ENCODE peak calls at places on chromosomes 16 and 17, in five cellular contexts. Q is fibroblast of lung; X is GM12878; W is CD8-positive, alpha-beta T cell; R is psoas muscle. Z is an unnamed sample.

GRCh38 chr16:75250809-75251279 is 580 bp downstream of the BCAR1 start:
- DNase-seq in Q (no peak), X (no peak), W (no peak), R (peak; percentile 57), Z (no peak)

GRCh38 chr16:3878610-3879009 is 1.9 kb downstream of the CREBBP start:
- DNase-seq in Q (peak; percentile 37), X (no peak), W (no peak), R (no peak), Z (no peak)

GRCh38 chr17:35709874-35710273 is 21.6 kb upstream of the RASL10B start:
- DNase-seq in Q (no peak), X (no peak), W (no peak), R (no peak), Z (no peak)

GRCh38 chr16:5366126-5366525 is 268.5 kb upstream of the EEF2KMT start:
- DNase-seq in Q (no peak), X (no peak), W (no peak), R (no peak), Z (no peak)

GRCh38 chr17:9767432-9767991 is 23.9 kb downstream of the DHRS7C start:
- DNase-seq in Q (no peak), X (no peak), W (no peak), R (peak; percentile 26), Z (no peak)

GRCh38 chr16:5885521-5885920 is 787.9 kb upstream of the EEF2KMT start:
- DNase-seq in Q (peak; percentile 66), X (no peak), W (no peak), R (no peak), Z (no peak)

GRCh38 chr16:66945939-66946338 is 10.6 kb downstream of the CES2 start:
- DNase-seq in Q (no peak), X (no peak), W (no peak), R (no peak), Z (no peak)

GRCh38 chr17:6487243-6488007 is 43.2 kb downstream of the PIMREG start:
- DNase-seq in Q (no peak), X (no peak), W (no peak), R (no peak), Z (no peak)

GRCh38 chr17:17709815-17710321 is 28.6 kb downstream of the RAI1 start:
- DNase-seq in Q (no peak), X (no peak), W (no peak), R (no peak), Z (no peak)

GRCh38 chr17:60455378-60455777 is 33.1 kb downstream of the CHCT1 start:
- DNase-seq in Q (no peak), X (no peak), W (no peak), R (no peak), Z (no peak)

GRCh38 chr16:54048994-54049929 is 237.3 kb downstream of the IRX3 start:
- DNase-seq in Q (no peak), X (no peak), W (no peak), R (no peak), Z (no peak)

GRCh38 chr17:14197582-14197981 is 39.1 kb downstream of the CDRT15 start:
- DNase-seq in Q (no peak), X (no peak), W (no peak), R (no peak), Z (no peak)

GRCh38 chr17:81002409-81003361 is 11.0 kb downstream of the CHMP6 start:
- DNase-seq in Q (peak; percentile 61), X (no peak), W (no peak), R (peak; percentile 72), Z (no peak)

GRCh38 chr16:27445502-27446175 is 43.7 kb downstream of the IL21R start:
- DNase-seq in Q (no peak), X (no peak), W (no peak), R (no peak), Z (no peak)

GRCh38 chr16:68760671-68761275 is 23.7 kb downstream of the CDH1 start:
- DNase-seq in Q (peak; percentile 73), X (peak; percentile 95), W (no peak), R (no peak), Z (no peak)

GRCh38 chr17:17140590-17140980 is 65.5 kb downstream of the PLD6 start:
- DNase-seq in Q (peak; percentile 79), X (no peak), W (no peak), R (peak; percentile 5), Z (no peak)

GRCh38 chr17:7479389-7480192 is at the start of gene ZBTB4:
- DNase-seq in Q (peak; percentile 60), X (no peak), W (peak; percentile 58), R (peak; percentile 72), Z (no peak)

GRCh38 chr16:69055003-69055402 is 50.5 kb upstream of the HAS3 start:
- DNase-seq in Q (peak; percentile 63), X (no peak), W (no peak), R (no peak), Z (no peak)

GRCh38 chr17:265726-266125 is 84.3 kb upstream of the DOC2B start:
- DNase-seq in Q (no peak), X (no peak), W (no peak), R (no peak), Z (no peak)

GRCh38 chr17:3636908-3637373 is 381 bp downstream of the CTNS start:
- DNase-seq in Q (no peak), X (no peak), W (peak; percentile 5), R (no peak), Z (no peak)

GRCh38 chr16:72947379-72948237 is 100.3 kb downstream of the ZFHX3 start:
- DNase-seq in Q (peak; percentile 24), X (no peak), W (no peak), R (peak; percentile 60), Z (no peak)

GRCh38 chr17:4503283-4504005 is 4.8 kb downstream of the SPNS2 start:
- DNase-seq in Q (no peak), X (no peak), W (no peak), R (no peak), Z (no peak)

GRCh38 chr17:71601894-71602504 is 518.8 kb upstream of the SOX9 start:
- DNase-seq in Q (no peak), X (no peak), W (no peak), R (no peak), Z (no peak)

GRCh38 chr17:37361543-37361942 is 14.2 kb upstream of the C17orf78 start:
- DNase-seq in Q (no peak), X (no peak), W (no peak), R (no peak), Z (no peak)

GRCh38 chr17:57614742-57615141 is 130.4 kb downstream of the CCDC182 start:
- DNase-seq in Q (no peak), X (no peak), W (no peak), R (no peak), Z (no peak)
- H3K36me3 ChIP-seq in Q (no peaks in the 10 kb centered on the region), X (peaks cover 3% of the 10 kb centered on the region), W (peaks cover 2% of the 10 kb centered on the region), R (peaks cover 3% of the 10 kb centered on the region), Z (no peaks in the 10 kb centered on the region)

GRCh38 chr17:41925991-41926590 is 4.3 kb upstream of the ODAD4 start:
- DNase-seq in Q (no peak), X (no peak), W (no peak), R (no peak), Z (no peak)

GRCh38 chr17:41930009-41930832 is at the start of gene ODAD4:
- DNase-seq in Q (peak; percentile 98), X (peak; percentile 76), W (peak; percentile 93), R (peak; percentile 99), Z (peak; percentile 74)

GRCh38 chr17:41932821-41933389 is 2.5 kb downstream of the ODAD4 start:
- DNase-seq in Q (no peak), X (no peak), W (no peak), R (no peak), Z (no peak)

DNA sequence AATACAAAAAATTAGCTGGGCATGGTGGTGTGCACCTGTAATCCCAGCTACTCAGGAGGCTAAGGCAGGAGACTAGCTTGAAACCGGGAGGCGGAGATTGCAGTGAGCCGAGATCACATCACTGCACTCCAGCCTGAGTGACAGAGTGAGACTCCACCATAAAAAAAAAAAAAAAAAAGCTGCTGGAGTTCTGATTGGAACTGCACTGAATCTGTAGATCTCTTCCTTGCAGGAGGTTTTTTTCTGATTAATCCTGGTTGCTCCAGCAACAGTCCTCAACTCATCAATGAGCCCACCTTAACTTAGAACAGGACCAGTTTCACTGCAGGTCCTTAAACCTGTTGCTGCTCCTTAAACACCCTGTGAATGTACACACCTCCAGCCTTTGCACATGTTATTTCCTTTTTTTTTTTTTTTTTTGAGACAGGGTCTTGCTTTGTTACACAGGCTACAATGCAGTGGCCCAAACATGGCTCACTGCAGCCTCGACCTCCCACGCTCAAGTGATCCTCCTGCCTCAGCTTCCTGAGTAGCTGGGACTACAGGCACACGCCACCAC is 1.6 kb upstream of the ODAD4 start:
- DNase-seq in Q (no peak), X (no peak), W (no peak), R (no peak), Z (no peak)
- H3K4me3 ChIP-seq in Q (no peak overlapping the region), X (peak overlapping the region; percentile 81), W (no peak overlapping the region), R (no peak overlapping the region), Z (no peak overlapping the region)

GRCh38 chr16:55539049-55539448 is 27.4 kb upstream of the CAPNS2 start:
- DNase-seq in Q (no peak), X (no peak), W (no peak), R (no peak), Z (no peak)

GRCh38 chr16:55539488-55539887 is 27.0 kb upstream of the CAPNS2 start:
- DNase-seq in Q (no peak), X (no peak), W (no peak), R (no peak), Z (no peak)

GRCh38 chr16:55542459-55543082 is 23.9 kb upstream of the CAPNS2 start:
- DNase-seq in Q (peak; percentile 85), X (no peak), W (no peak), R (no peak), Z (no peak)

GRCh38 chr16:55540221-55540620 is 26.3 kb upstream of the CAPNS2 start:
- DNase-seq in Q (no peak), X (no peak), W (no peak), R (no peak), Z (no peak)

DNA sequence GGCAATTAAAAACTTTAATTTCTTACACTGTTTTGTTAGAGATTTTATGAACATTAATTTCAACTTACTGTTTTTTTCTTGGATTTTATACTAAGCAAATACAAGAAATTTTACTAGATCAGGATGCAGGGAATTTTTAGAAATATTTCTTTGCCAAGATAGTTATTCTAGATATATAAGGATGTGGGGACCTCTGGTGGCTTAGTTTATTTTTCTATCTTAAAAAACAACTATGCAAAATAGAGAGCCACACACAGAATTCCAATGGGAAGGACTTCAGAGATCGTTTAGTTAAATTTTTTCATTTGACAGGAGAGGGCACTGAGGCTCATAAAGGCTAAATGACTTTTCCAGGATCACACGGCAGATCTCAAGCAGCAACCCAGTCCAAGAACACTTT is 23.0 kb upstream of the CAPNS2 start:
- DNase-seq in Q (no peak), X (no peak), W (no peak), R (no peak), Z (no peak)
- TF ChIP-seq CTCF in Q (no peak), X (no peak), W (no peak), R (peak; percentile 53), Z (peak; percentile 29)

DNA sequence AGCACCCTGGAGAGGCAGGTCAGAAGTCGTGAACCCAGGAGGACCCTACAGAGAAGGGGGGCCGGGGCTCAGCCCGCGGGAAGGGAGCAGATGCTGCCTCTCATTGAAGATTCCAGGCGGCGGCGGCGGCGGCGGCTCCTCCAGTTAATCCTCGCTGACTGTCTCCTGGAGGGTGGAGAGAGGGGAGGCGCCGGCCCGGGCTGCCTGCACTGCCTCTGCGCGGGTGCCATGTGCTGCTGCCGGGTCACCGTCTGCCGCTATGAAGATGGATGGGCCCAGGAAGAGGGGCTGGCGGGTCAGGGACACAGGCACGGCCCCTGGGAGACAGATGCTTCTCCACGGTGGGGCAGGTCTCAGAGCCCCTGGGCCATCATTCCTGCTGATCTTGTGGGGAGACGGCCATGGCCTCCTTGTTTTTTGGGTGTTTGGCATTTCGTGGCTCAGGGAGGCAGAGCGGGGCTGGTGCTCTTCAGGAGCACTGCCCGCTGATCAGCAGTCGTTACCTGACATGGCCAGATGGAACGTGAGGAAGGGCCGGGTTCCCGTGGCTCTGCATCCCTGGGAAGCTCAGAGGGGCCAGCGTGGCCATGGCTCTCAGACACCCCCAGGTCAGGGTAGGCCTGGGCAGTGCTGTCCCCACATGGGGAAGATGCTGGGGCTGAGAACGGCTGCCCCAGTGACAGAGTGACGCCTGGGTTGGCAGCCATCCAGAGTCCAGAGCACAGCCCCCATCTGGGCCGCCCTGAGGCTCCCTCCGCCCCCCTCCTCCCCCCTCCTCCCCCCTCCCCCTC is 36.1 kb downstream of the GINS2 start:
- DNase-seq in Q (peak; percentile 53), X (no peak), W (no peak), R (peak; percentile 74), Z (no peak)
- H3K36me3 ChIP-seq in Q (peaks cover 22% of the 10 kb centered on the region), X (peaks cover 3% of the 10 kb centered on the region), W (peaks cover 45% of the 10 kb centered on the region), R (no peaks in the 10 kb centered on the region), Z (peaks cover 6% of the 10 kb centered on the region)